ENCODE peak calls at places on chromosomes 16 and 17, in six cellular contexts. L is body of pancreas, Z is GM23248, V is mammary epithelial cell, B is HAP-1, R is Caco-2. O is an unnamed sample.

GRCh38 chr16:29971304-29971703 is 2.4 kb upstream of the TAOK2 start:
- DNase-seq in L (no peak), Z (no peak), V (no peak), B (no peak), R (no peak), O (no peak)

GRCh38 chr16:87645802-87646201 is 43.5 kb downstream of the JPH3 start:
- DNase-seq in L (no peak), Z (no peak), V (no peak), B (no peak), R (no peak), O (peak; percentile 52)

GRCh38 chr16:46914556-46915201 is 30.5 kb downstream of the GPT2 start:
- DNase-seq in L (no peak), Z (no peak), V (no peak), B (no peak), R (no peak), O (no peak)

GRCh38 chr17:74452027-74452840 is 14.2 kb upstream of the CD300A start:
- DNase-seq in L (no peak), Z (peak; percentile 30), V (no peak), B (no peak), R (no peak), O (peak; percentile 58)

GRCh38 chr17:7220593-7221280 is 999 bp downstream of the ACADVL start:
- DNase-seq in L (peak; percentile 74), Z (peak; percentile 80), V (peak; percentile 58), B (peak; percentile 72), R (no peak), O (peak; percentile 81)

GRCh38 chr17:3512512-3513171 is 36.8 kb downstream of the ASPA start:
- DNase-seq in L (peak; percentile 90), Z (peak; percentile 86), V (no peak), B (peak; percentile 51), R (no peak), O (peak; percentile 35)

GRCh38 chr17:72984925-72985322 is 107.6 kb downstream of the SLC39A11 start:
- DNase-seq in L (no peak), Z (no peak), V (peak; percentile 14), B (no peak), R (no peak), O (no peak)

GRCh38 chr17:14197582-14197981 is 39.1 kb downstream of the CDRT15 start:
- DNase-seq in L (no peak), Z (no peak), V (no peak), B (no peak), R (no peak), O (peak; percentile 45)

GRCh38 chr17:45438931-45439610 is 6.4 kb upstream of the ARHGAP27 start:
- DNase-seq in L (no peak), Z (no peak), V (no peak), B (no peak), R (no peak), O (no peak)

GRCh38 chr17:81740395-81740961 is 28.4 kb downstream of the SLC25A10 start:
- DNase-seq in L (no peak), Z (no peak), V (no peak), B (no peak), R (no peak), O (no peak)

GRCh38 chr17:65749479-65749878 is 188.0 kb upstream of the AXIN2 start:
- DNase-seq in L (no peak), Z (peak; percentile 68), V (peak; percentile 84), B (no peak), R (no peak), O (no peak)

GRCh38 chr16:57061084-57061905 is 31.1 kb upstream of the CPNE2 start:
- DNase-seq in L (no peak), Z (peak; percentile 86), V (peak; percentile 69), B (no peak), R (no peak), O (no peak)

GRCh38 chr17:2468270-2468669 is 43.4 kb downstream of the METTL16 start:
- DNase-seq in L (no peak), Z (peak; percentile 90), V (no peak), B (no peak), R (no peak), O (no peak)

GRCh38 chr16:77344306-77344705 is 90.5 kb downstream of the ADAMTS18 start:
- DNase-seq in L (no peak), Z (no peak), V (peak; percentile 55), B (no peak), R (no peak), O (no peak)

GRCh38 chr16:88507231-88507743 is 54.2 kb downstream of the ZFPM1 start:
- DNase-seq in L (no peak), Z (no peak), V (peak; percentile 39), B (no peak), R (no peak), O (peak; percentile 84)

DNA sequence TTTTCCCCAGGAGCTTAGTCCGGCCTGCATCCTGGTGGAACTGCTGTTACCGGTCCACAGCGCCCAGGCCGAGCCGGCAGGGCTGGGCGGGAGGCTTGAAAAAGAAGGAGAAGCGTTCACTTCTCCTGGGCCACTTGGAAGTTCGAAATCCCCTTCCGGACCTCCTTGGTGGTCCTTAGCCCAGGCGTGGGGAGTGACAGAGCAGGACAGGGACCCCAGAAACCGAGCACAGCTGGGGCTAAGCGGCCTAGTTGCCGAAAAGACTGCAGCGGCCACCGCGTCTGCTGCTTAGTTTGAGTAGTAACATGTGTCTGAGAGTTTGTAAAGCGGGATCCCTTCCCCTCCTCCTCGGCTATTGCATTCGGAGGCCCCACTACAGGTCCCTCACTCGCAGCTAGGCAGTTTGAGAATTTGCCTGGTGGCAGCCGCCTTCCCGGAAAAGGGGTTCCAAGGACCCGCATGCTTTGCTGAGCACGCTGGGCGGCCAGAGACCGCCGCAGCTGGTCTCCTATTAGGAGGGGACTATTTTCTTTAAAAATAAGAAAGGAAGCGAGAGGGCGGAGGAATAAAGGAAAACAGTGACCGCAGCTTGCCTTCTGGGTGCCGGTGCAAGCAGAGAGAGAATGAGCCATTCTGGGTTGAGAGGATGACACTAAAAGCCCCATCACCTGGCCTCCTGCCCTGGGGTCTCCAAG is 980 bp upstream of the HOXB5 start:
- DNase-seq in L (no peak), Z (no peak), V (no peak), B (no peak), R (no peak), O (no peak)
- H3K27me3 ChIP-seq in L (peaks cover 5% of the 10 kb centered on the region), Z (no peaks in the 10 kb centered on the region), V (peaks cover 16% of the 10 kb centered on the region), B (peaks cover 25% of the 10 kb centered on the region), R (peaks cover 4% of the 10 kb centered on the region), O (no peaks in the 10 kb centered on the region)

DNA sequence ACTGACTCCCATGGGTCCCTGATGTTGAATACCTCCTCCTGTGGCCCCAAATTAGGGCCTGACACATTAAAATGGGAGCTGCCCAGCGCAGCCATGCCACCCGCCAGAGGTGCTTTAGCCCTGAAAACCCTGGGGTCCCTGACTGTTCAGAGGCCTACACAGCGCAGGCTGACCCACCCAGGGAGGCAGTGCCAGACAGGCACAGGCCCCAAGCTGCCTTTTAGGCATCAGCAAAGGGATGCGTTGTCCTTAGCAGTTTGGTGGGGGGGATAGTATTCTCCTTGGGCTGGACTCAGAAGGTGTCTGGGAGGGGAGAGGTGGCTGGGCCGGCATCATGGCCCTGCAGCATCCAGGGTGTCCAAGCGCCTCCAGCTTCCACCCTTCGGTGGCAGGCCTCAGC is 1.4 kb downstream of the RAPGEFL1 start:
- DNase-seq in L (no peak), Z (no peak), V (no peak), B (no peak), R (no peak), O (no peak)
- H3K4me3 ChIP-seq in L (no peak overlapping the region), Z (no peak overlapping the region), V (peak overlapping the region; percentile 65), B (no peak overlapping the region), R (no peak overlapping the region), O (peak overlapping the region; percentile 73)

GRCh38 chr16:49281843-49282642 is 405 bp upstream of the CBLN1 start:
- DNase-seq in L (peak; percentile 92), Z (peak; percentile 86), V (peak; percentile 42), B (peak; percentile 93), R (peak; percentile 92), O (peak; percentile 95)

GRCh38 chr16:49283376-49284049 is 1.9 kb upstream of the CBLN1 start:
- DNase-seq in L (no peak), Z (no peak), V (no peak), B (no peak), R (no peak), O (no peak)

GRCh38 chr16:49280861-49281331 is 742 bp downstream of the CBLN1 start:
- DNase-seq in L (no peak), Z (no peak), V (no peak), B (no peak), R (no peak), O (no peak)

GRCh38 chr16:49281481-49281842 is at the start of gene CBLN1:
- DNase-seq in L (no peak), Z (no peak), V (no peak), B (no peak), R (no peak), O (no peak)

GRCh38 chr16:49282690-49283375 is 1.2 kb upstream of the CBLN1 start:
- DNase-seq in L (peak; percentile 71), Z (no peak), V (no peak), B (peak; percentile 41), R (no peak), O (peak; percentile 34)
- H3K27me3 ChIP-seq in L (peaks cover 3% of the 10 kb centered on the region), Z (peaks cover 61% of the 10 kb centered on the region), V (peaks cover 51% of the 10 kb centered on the region), B (peaks cover 68% of the 10 kb centered on the region), R (peaks cover 8% of the 10 kb centered on the region), O (peaks cover 6% of the 10 kb centered on the region)

GRCh38 chr17:46976626-46977270 is 2.3 kb downstream of the RPRML start:
- DNase-seq in L (no peak), Z (no peak), V (no peak), B (no peak), R (no peak), O (no peak)

GRCh38 chr17:46979023-46979870 is at the start of gene RPRML:
- DNase-seq in L (peak; percentile 37), Z (peak; percentile 47), V (peak; percentile 14), B (peak; percentile 75), R (no peak), O (no peak)

GRCh38 chr17:46978489-46979022 is 497 bp downstream of the RPRML start:
- DNase-seq in L (no peak), Z (peak; percentile 31), V (no peak), B (peak; percentile 26), R (no peak), O (no peak)

GRCh38 chr17:46977348-46977747 is 1.7 kb downstream of the RPRML start:
- DNase-seq in L (peak; percentile 55), Z (peak; percentile 34), V (peak; percentile 46), B (peak; percentile 65), R (peak; percentile 82), O (peak; percentile 35)

DNA sequence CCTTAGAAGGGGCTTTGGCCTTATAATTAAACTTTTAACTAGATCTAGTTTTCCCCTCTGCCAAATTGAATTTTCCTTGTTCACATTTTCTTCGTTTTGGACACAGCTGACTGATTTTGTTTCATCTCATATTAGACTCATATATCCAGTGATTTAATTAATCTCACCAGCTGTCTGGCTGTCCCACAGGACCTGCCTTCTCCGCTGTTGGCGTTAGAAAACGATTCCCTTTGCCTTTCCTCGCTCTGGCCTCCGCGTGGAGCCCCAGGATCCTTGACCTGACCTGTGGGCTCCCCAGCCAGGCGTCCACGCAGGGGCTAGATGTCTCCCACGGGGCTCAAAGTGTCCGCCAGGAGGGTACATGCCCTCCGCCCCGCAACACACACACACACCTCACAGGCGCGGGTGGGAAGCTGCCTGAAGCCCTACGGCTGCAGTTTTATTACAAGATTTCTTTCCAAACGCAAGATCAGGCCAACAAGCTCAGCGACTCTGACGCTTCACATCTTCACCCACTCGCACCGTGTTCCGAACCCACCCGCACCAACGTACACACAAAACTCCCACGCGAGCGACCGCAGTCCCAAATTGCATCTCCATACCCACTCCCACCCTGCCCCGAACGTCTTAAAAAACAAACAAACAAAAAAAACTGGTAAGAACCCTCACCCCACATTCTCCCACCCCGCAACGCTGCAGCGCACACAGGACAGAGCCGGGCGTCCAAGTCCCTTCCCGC is 1.1 kb downstream of the RPRML start:
- DNase-seq in L (no peak), Z (peak; percentile 12), V (no peak), B (no peak), R (no peak), O (no peak)
- H3K4me3 ChIP-seq in L (no peak overlapping the region), Z (peak overlapping the region; percentile 62), V (peak overlapping the region; percentile 38), B (peak overlapping the region; percentile 36), R (peak overlapping the region; percentile 46), O (no peak overlapping the region)

GRCh38 chr17:15408803-15409202 is 58.6 kb downstream of the CDRT4 start:
- DNase-seq in L (no peak), Z (no peak), V (peak; percentile 28), B (no peak), R (no peak), O (peak; percentile 58)
- H3K27me3 ChIP-seq in L (no peaks in the 10 kb centered on the region), Z (no peaks in the 10 kb centered on the region), V (no peaks in the 10 kb centered on the region), B (no peaks in the 10 kb centered on the region), R (no peaks in the 10 kb centered on the region), O (no peaks in the 10 kb centered on the region)